ENCODE peak calls at places on chromosomes 2 and 18, in nine cellular contexts. V is lower lobe of right lung; Y is stimulated activated CD4-positive, alpha-beta T cell treated with anti-CD3 and anti-CD28 coated beads, Interleukin-15, amount 100 ng/mL, for 1 hour; T is GM13976; F is amniotic epithelial cell; M is stimulated activated naive CD8-positive, alpha-beta T cell treated with anti-CD3 and anti-CD28 coated beads, Interleukin-15, Interleukin-2, amounts not matched to agents 100 U/mL and 50 U/mL, for 24 hours; G is ELF-1; D is SIG-M5; R is EH. H is an unnamed sample.

GRCh38 chr2:44330801-44331200 is 30.5 kb downstream of the PREPL start:
- DNase-seq in D (no peak), R (peak; percentile 48), V (no peak), Y (no peak), T (no peak), G (no peak), F (peak; percentile 67), M (no peak), H (peak; percentile 80)

GRCh38 chr18:62732631-62733030 is 17.3 kb downstream of the PHLPP1 start:
- DNase-seq in V (no peak), D (no peak), T (no peak), M (no peak), Y (no peak), R (peak; percentile 9), F (peak; percentile 36), G (no peak), H (no peak)

GRCh38 chr2:73112026-73112912 is 479 bp downstream of the RAB11FIP5 start:
- DNase-seq in M (peak; percentile 19), T (no peak), F (peak; percentile 52), D (no peak), G (peak; percentile 57), Y (no peak), R (peak; percentile 54), V (peak; percentile 60), H (peak; percentile 44)

GRCh38 chr2:100124746-100125145 is 17.6 kb downstream of the AFF3 start:
- DNase-seq in G (no peak), T (no peak), D (no peak), Y (no peak), R (peak; percentile 46), M (no peak), V (no peak), F (peak; percentile 36), H (peak; percentile 2)

GRCh38 chr2:11123856-11124759 is 31.2 kb upstream of the SLC66A3 start:
- DNase-seq in F (peak; percentile 29), V (peak; percentile 65), G (peak; percentile 86), Y (no peak), R (peak; percentile 54), M (peak; percentile 78), D (no peak), T (peak; percentile 85), H (peak; percentile 61)

GRCh38 chr18:29181151-29181901 is 1004.4 kb upstream of the CDH2 start:
- DNase-seq in R (peak; percentile 97), Y (no peak), D (no peak), M (no peak), V (no peak), G (no peak), T (no peak), F (peak; percentile 98), H (peak; percentile 97)

GRCh38 chr2:196278491-196278911 is 107.1 kb upstream of the STK17B start:
- DNase-seq in G (no peak), M (peak; percentile 63), D (no peak), R (peak; percentile 93), Y (no peak), V (no peak), T (no peak), F (peak; percentile 82), H (peak; percentile 73)

GRCh38 chr2:164896634-164897033 is 55.0 kb upstream of the COBLL1 start:
- DNase-seq in G (no peak), R (peak; percentile 79), Y (no peak), V (no peak), D (no peak), F (peak; percentile 74), M (no peak), T (no peak), H (peak; percentile 60)

GRCh38 chr2:136118819-136119716 is 1.1 kb upstream of the CXCR4 start:
- DNase-seq in D (peak; percentile 15), V (peak; percentile 84), G (peak; percentile 24), M (peak; percentile 87), R (no peak), T (peak; percentile 81), Y (peak; percentile 71), F (no peak), H (no peak)

GRCh38 chr2:53575606-53576360 is 191.8 kb upstream of the CHAC2 start:
- DNase-seq in V (no peak), Y (no peak), F (no peak), G (no peak), T (no peak), R (no peak), M (no peak), D (no peak), H (peak; percentile 9)

GRCh38 chr2:167381349-167381748 is 493.1 kb downstream of the XIRP2 start:
- DNase-seq in F (no peak), R (no peak), D (no peak), V (no peak), T (no peak), G (no peak), Y (no peak), M (no peak), H (no peak)

GRCh38 chr2:26651458-26652155 is 10.4 kb upstream of the CIB4 start:
- DNase-seq in T (no peak), D (no peak), F (peak; percentile 60), R (no peak), G (no peak), Y (no peak), M (no peak), V (no peak), H (no peak)

GRCh38 chr2:238077292-238077691 is 16.5 kb downstream of the SCLY start:
- DNase-seq in Y (no peak), R (no peak), T (no peak), V (no peak), G (no peak), F (peak; percentile 42), M (no peak), D (no peak), H (no peak)

GRCh38 chr2:210558708-210559107 is 2.3 kb downstream of the CPS1 start:
- DNase-seq in M (no peak), Y (no peak), T (no peak), D (no peak), R (peak; percentile 67), V (no peak), G (no peak), F (no peak), H (peak; percentile 74)

GRCh38 chr2:40202798-40203400 is 249.0 kb downstream of the SLC8A1 start:
- DNase-seq in V (no peak), M (no peak), Y (no peak), D (no peak), R (peak; percentile 85), T (no peak), G (no peak), F (peak; percentile 37), H (peak; percentile 16)

GRCh38 chr2:12702661-12703121 is 14.0 kb upstream of the TRIB2 start:
- DNase-seq in R (peak; percentile 88), G (no peak), F (peak; percentile 92), T (no peak), V (no peak), M (no peak), D (no peak), Y (no peak), H (peak; percentile 96)

GRCh38 chr2:208253518-208254117 is 1.3 kb downstream of the IDH1 start:
- DNase-seq in R (peak; percentile 6), Y (no peak), D (no peak), T (no peak), M (no peak), F (no peak), V (no peak), G (no peak), H (no peak)

GRCh38 chr2:122018736-122019135 is 263.3 kb downstream of the TSN start:
- DNase-seq in R (no peak), T (no peak), D (no peak), G (no peak), M (no peak), V (no peak), F (no peak), Y (no peak), H (no peak)

GRCh38 chr2:172921538-172922236 is 154.0 kb upstream of the MAP3K20 start:
- DNase-seq in Y (no peak), V (no peak), F (peak; percentile 79), G (no peak), M (no peak), R (peak; percentile 62), T (no peak), D (no peak), H (peak; percentile 74)

GRCh38 chr18:51135795-51136194 is 61.7 kb downstream of the MEX3C start:
- DNase-seq in M (no peak), D (no peak), V (no peak), T (no peak), G (peak; percentile 46), R (no peak), Y (no peak), F (no peak), H (no peak)

GRCh38 chr2:234241656-234242445 is 191.3 kb downstream of the SPP2 start:
- DNase-seq in M (no peak), G (peak; percentile 29), D (no peak), T (no peak), V (no peak), F (no peak), Y (no peak), R (peak; percentile 85), H (peak; percentile 44)

GRCh38 chr2:215554689-215555088 is 118.8 kb upstream of the FN1 start:
- DNase-seq in G (no peak), R (peak; percentile 66), D (no peak), M (no peak), T (no peak), Y (no peak), V (no peak), F (peak; percentile 17), H (peak; percentile 57)

GRCh38 chr2:55327470-55328230 is 58.6 kb upstream of the MTIF2 start:
- DNase-seq in Y (no peak), G (no peak), F (peak; percentile 3), T (no peak), R (no peak), M (no peak), V (no peak), D (no peak), H (no peak)

GRCh38 chr2:96207073-96207777 is 1.4 kb downstream of the STARD7 start:
- DNase-seq in T (no peak), Y (no peak), M (no peak), G (peak; percentile 46), F (peak; percentile 21), D (no peak), R (peak; percentile 23), V (no peak), H (no peak)

GRCh38 chr2:216858312-216858711 is 1.6 kb downstream of the TNP1 start:
- DNase-seq in Y (no peak), T (no peak), D (no peak), M (peak; percentile 39), V (no peak), F (no peak), G (no peak), R (peak; percentile 51), H (no peak)

GRCh38 chr18:50944245-50944917 is 23.5 kb upstream of the ELAC1 start:
- DNase-seq in V (no peak), G (no peak), Y (no peak), T (no peak), F (no peak), M (no peak), D (no peak), R (peak; percentile 56), H (no peak)

GRCh38 chr2:158688722-158689121 is 106.4 kb upstream of the DAPL1 start:
- DNase-seq in R (peak; percentile 52), Y (no peak), V (no peak), G (no peak), M (no peak), T (no peak), D (no peak), F (peak; percentile 58), H (peak; percentile 55)

GRCh38 chr2:18456026-18456425 is 104.4 kb downstream of the RDH14 start:
- DNase-seq in Y (no peak), M (no peak), R (no peak), G (no peak), V (no peak), T (no peak), F (peak; percentile 38), D (no peak), H (no peak)

GRCh38 chr18:12074734-12075133 is 18.9 kb upstream of the ANKRD62 start:
- DNase-seq in G (no peak), V (no peak), R (no peak), D (no peak), Y (no peak), M (no peak), T (no peak), F (peak; percentile 2), H (peak; percentile 20)

GRCh38 chr2:142178604-142179003 is 47.8 kb upstream of the LRP1B start:
- DNase-seq in Y (no peak), F (no peak), M (no peak), G (no peak), T (no peak), D (no peak), V (no peak), R (no peak), H (no peak)

GRCh38 chr2:8004250-8004681 is 677.6 kb upstream of the ID2 start:
- DNase-seq in F (peak; percentile 94), T (peak; percentile 66), M (no peak), Y (no peak), D (no peak), V (no peak), G (no peak), R (peak; percentile 92), H (peak; percentile 89)

H was measured in fibroblast of pulmonary artery.